ENCODE peak calls at places on chromosomes 12 and 14, in nine cellular contexts. G is psoas muscle, U is cardiac muscle cell, F is transverse colon, Z is Peyer's patch, O is dorsolateral prefrontal cortex, D is ovary, W is tibial nerve, L is fibroblast of lung. Q is an unnamed sample.

GRCh38 chr14:73237219-73237785 is at the start of gene PAPLN:
- DNase-seq in G (peak), U (peak), F (peak), Z (no peak), O (peak), D (peak), W (peak), L (peak), Q (no peak)

GRCh38 chr12:52023182-52023975 is 16.6 kb downstream of the TAMALIN start:
- DNase-seq in G (peak), U (peak), F (peak), Z (peak), O (peak), D (peak), W (peak), L (peak), Q (peak)

GRCh38 chr14:23186913-23187654 is 3.6 kb upstream of the SLC7A8 start:
- DNase-seq in G (no peak), U (peak), F (peak), Z (no peak), O (no peak), D (no peak), W (no peak), L (peak), Q (peak)

GRCh38 chr14:34241185-34241711 is 220.8 kb downstream of the SPTSSA start:
- DNase-seq in G (no peak), U (no peak), F (no peak), Z (no peak), O (no peak), D (no peak), W (no peak), L (no peak), Q (no peak)

GRCh38 chr12:94795520-94795919 is 145.2 kb upstream of the TMCC3 start:
- DNase-seq in G (peak), U (peak), F (no peak), Z (no peak), O (no peak), D (no peak), W (no peak), L (peak), Q (no peak)

GRCh38 chr14:65788876-65789859 is 376.6 kb downstream of the FUT8 start:
- DNase-seq in G (no peak), U (no peak), F (no peak), Z (no peak), O (no peak), D (no peak), W (no peak), L (no peak), Q (peak)

GRCh38 chr12:113980537-113981337 is 14.6 kb upstream of the RBM19 start:
- DNase-seq in G (no peak), U (peak), F (peak), Z (no peak), O (peak), D (no peak), W (no peak), L (peak), Q (peak)

GRCh38 chr14:74697976-74698375 is 14.9 kb downstream of the AREL1 start:
- DNase-seq in G (no peak), U (no peak), F (no peak), Z (no peak), O (no peak), D (no peak), W (no peak), L (peak), Q (no peak)

GRCh38 chr14:35898217-35898775 is 72.2 kb downstream of the BRMS1L start:
- DNase-seq in G (no peak), U (no peak), F (no peak), Z (no peak), O (peak), D (no peak), W (no peak), L (no peak), Q (peak)

GRCh38 chr14:59120931-59121330 is 67.5 kb upstream of the DAAM1 start:
- DNase-seq in G (no peak), U (no peak), F (no peak), Z (no peak), O (no peak), D (no peak), W (no peak), L (no peak), Q (no peak)

GRCh38 chr12:122980192-122981035 is at the start of gene ARL6IP4:
- DNase-seq in G (peak), U (peak), F (peak), Z (peak), O (peak), D (peak), W (peak), L (peak), Q (peak)

GRCh38 chr12:110813298-110813697 is 33.5 kb upstream of the CCDC63 start:
- DNase-seq in G (no peak), U (no peak), F (no peak), Z (no peak), O (no peak), D (no peak), W (no peak), L (no peak), Q (peak)

GRCh38 chr12:56208014-56208413 is 13.7 kb downstream of the RNF41 start:
- DNase-seq in G (no peak), U (no peak), F (no peak), Z (peak), O (no peak), D (no peak), W (no peak), L (no peak), Q (no peak)

GRCh38 chr12:101713059-101713682 is 15.7 kb downstream of the CHPT1 start:
- DNase-seq in G (no peak), U (no peak), F (peak), Z (no peak), O (no peak), D (peak), W (peak), L (no peak), Q (no peak)

GRCh38 chr12:120817559-120818330 is 86.4 kb downstream of the SPPL3 start:
- DNase-seq in G (no peak), U (no peak), F (no peak), Z (no peak), O (no peak), D (no peak), W (no peak), L (no peak), Q (no peak)

GRCh38 chr12:23895792-23896218 is 53.7 kb downstream of the SOX5 start:
- DNase-seq in G (no peak), U (no peak), F (no peak), Z (no peak), O (no peak), D (no peak), W (no peak), L (peak), Q (no peak)

GRCh38 chr12:93302331-93303229 is 75.1 kb upstream of the NUDT4 start:
- DNase-seq in G (no peak), U (peak), F (no peak), Z (no peak), O (no peak), D (no peak), W (no peak), L (peak), Q (no peak)

GRCh38 chr12:106078358-106079025 is 60.3 kb downstream of the NUAK1 start:
- DNase-seq in G (peak), U (peak), F (peak), Z (no peak), O (peak), D (no peak), W (no peak), L (peak), Q (no peak)

GRCh38 chr12:57151741-57152407 is 4.5 kb upstream of the LRP1-AS start:
- DNase-seq in G (peak), U (peak), F (no peak), Z (no peak), O (no peak), D (peak), W (peak), L (peak), Q (no peak)

GRCh38 chr12:3302406-3303041 is 188.5 kb upstream of the PRMT8 start:
- DNase-seq in G (no peak), U (no peak), F (no peak), Z (no peak), O (no peak), D (no peak), W (no peak), L (no peak), Q (no peak)

GRCh38 chr12:123707466-123707865 is 4.7 kb upstream of the ATP6V0A2 start:
- DNase-seq in G (no peak), U (no peak), F (no peak), Z (no peak), O (no peak), D (no peak), W (no peak), L (no peak), Q (no peak)

GRCh38 chr12:105214670-105215375 is 21.2 kb downstream of the APPL2 start:
- DNase-seq in G (no peak), U (peak), F (peak), Z (no peak), O (no peak), D (no peak), W (no peak), L (no peak), Q (no peak)

GRCh38 chr14:100488057-100488456 is 99.2 kb downstream of the BEGAIN start:
- DNase-seq in G (no peak), U (no peak), F (no peak), Z (no peak), O (no peak), D (no peak), W (no peak), L (no peak), Q (no peak)

GRCh38 chr14:73725116-73726024 is 11.2 kb upstream of the PNMA1 start:
- DNase-seq in G (peak), U (peak), F (no peak), Z (no peak), O (no peak), D (peak), W (no peak), L (peak), Q (no peak)

GRCh38 chr14:59424707-59425106 is 40.5 kb downstream of the GPR135 start:
- DNase-seq in G (peak), U (peak), F (no peak), Z (no peak), O (no peak), D (no peak), W (peak), L (no peak), Q (no peak)

GRCh38 chr12:43338848-43339526 is 213.0 kb downstream of the ADAMTS20 start:
- DNase-seq in G (no peak), U (peak), F (no peak), Z (no peak), O (no peak), D (no peak), W (no peak), L (peak), Q (peak)

GRCh38 chr12:45989277-45989856 is 1.0 kb downstream of the SCAF11 start:
- DNase-seq in G (no peak), U (no peak), F (no peak), Z (peak), O (no peak), D (no peak), W (no peak), L (no peak), Q (no peak)

DNA sequence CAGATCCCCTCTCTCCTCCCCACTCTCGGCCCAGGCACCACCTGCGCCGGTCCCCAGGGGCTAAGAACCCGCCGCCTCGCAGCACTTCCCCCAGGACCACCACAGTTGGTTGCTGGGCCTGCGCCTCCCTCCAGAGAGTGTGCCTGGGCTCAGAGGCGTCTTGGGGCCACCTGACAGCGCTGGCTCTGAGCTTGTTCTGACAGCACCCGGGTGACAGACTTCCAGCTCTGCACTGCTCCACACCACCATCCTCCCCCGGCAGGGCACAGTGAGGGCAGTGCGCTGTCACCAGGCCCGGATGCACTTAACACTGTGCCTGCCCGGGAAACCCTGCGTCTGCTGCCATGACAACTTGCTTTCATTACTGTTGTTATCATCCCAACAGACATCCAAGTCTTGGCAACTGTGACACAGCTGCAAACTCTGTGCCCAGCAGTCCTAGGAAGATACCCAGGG is 6.6 kb downstream of the BRF1 start:
- DNase-seq in G (no peak), U (peak), F (no peak), Z (peak), O (no peak), D (no peak), W (no peak), L (peak), Q (no peak)
- H3K27ac ChIP-seq in G (no peak), U (no peak), F (no peak), Z (no peak), O (no peak), D (no peak), W (no peak), L (no peak), Q (no peak)

GRCh38 chr12:76878045-76878898 is 547 bp downstream of the CSRP2 start:
- DNase-seq in G (peak), U (peak), F (no peak), Z (no peak), O (peak), D (peak), W (no peak), L (peak), Q (peak)
- TF ChIP-seq CTCF in G (no peak), U (peak), F (no peak), Z (no peak), O (no peak), D (no peak), W (no peak), L (no peak), Q (peak)

GRCh38 chr12:60169904-60170303 is 574.1 kb downstream of the SLC16A7 start:
- DNase-seq in G (no peak), U (peak), F (no peak), Z (no peak), O (no peak), D (no peak), W (no peak), L (peak), Q (no peak)

GRCh38 chr12:60174476-60174875 is 578.6 kb downstream of the SLC16A7 start:
- DNase-seq in G (no peak), U (peak), F (no peak), Z (no peak), O (no peak), D (no peak), W (no peak), L (peak), Q (no peak)

GRCh38 chr12:60173213-60174170 is 577.7 kb downstream of the SLC16A7 start:
- DNase-seq in G (no peak), U (no peak), F (no peak), Z (no peak), O (no peak), D (no peak), W (no peak), L (no peak), Q (peak)

GRCh38 chr12:60172696-60173095 is 576.9 kb downstream of the SLC16A7 start:
- DNase-seq in G (no peak), U (no peak), F (no peak), Z (no peak), O (no peak), D (no peak), W (no peak), L (no peak), Q (no peak)

DNA sequence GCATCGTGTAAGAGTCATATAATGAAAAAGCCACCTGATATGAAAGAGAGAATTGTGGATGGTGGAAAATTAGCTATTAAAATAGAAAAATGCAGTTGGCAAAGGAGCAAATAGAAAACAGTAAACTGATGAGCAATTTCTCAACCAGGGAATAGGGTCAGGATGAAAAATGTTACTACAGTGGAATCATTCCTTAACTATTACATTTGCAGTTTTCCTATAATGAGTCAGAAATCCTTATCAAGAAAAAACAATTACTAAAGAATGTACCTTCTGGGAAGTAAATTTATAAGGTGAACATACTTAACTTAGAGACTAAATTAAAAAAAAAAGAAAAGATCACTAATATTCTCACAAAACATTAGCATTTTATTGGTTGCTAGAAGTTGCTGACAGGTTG is 576.4 kb downstream of the SLC16A7 start:
- DNase-seq in G (no peak), U (peak), F (no peak), Z (no peak), O (no peak), D (no peak), W (no peak), L (peak), Q (no peak)
- H3K27ac ChIP-seq in G (no peak), U (no peak), F (no peak), Z (no peak), O (no peak), D (no peak), W (no peak), L (no peak), Q (no peak)

GRCh38 chr12:67647251-67647546 is 1.3 kb upstream of the DYRK2 start:
- DNase-seq in G (no peak), U (no peak), F (no peak), Z (no peak), O (peak), D (no peak), W (no peak), L (no peak), Q (no peak)

GRCh38 chr12:67649165-67650126 is 901 bp downstream of the DYRK2 start:
- DNase-seq in G (peak), U (no peak), F (peak), Z (peak), O (peak), D (peak), W (no peak), L (no peak), Q (peak)

GRCh38 chr12:67647547-67648305 is 819 bp upstream of the DYRK2 start:
- DNase-seq in G (peak), U (peak), F (peak), Z (peak), O (peak), D (peak), W (peak), L (peak), Q (peak)

GRCh38 chr12:67650127-67650495 is 1.6 kb downstream of the DYRK2 start:
- DNase-seq in G (peak), U (no peak), F (no peak), Z (no peak), O (peak), D (peak), W (no peak), L (no peak), Q (no peak)

DNA sequence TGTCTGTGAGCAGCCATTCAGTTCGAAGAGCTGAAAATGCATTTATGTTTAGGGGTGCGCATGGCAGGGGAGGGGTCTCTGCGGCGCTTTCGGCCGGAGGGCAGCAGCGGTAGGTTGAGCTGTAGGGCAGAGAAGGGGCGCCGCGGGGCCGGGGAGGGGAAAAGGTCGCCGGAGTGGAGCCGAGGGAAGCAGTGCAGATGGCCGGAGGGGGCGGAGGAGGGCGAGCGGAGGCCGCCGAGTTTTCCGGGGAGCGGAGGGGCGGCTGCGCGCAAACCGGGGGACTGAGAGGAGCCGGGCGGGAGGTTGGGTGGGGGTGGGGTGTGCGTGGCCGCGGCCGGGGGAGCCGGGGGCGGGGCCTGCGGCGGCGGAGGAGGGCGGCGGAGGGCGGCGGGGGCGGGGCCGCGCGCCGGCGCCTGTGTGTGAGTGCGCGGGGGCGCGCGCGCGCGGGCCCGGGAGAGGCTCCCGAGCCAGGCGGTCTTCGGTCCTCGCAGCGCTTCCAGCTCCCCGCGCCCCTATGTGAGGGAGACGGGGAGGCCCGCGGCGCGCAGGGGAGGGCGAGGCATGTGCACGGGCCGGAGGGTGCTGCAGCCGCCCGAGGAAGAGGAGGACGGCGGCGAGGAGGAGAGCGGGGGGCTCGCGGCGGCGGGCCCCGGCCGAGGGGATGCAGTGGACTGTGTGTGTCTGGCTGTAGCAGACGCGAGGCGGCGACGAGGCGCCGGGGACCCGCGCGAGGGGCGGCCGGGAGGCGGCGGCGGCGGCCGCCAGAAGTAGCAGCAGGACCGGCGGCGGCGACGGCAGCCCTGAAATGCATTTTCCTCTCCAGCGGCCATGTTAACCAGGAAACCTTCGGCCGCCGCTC is at the start of gene DYRK2:
- DNase-seq in G (peak), U (peak), F (peak), Z (peak), O (peak), D (peak), W (peak), L (peak), Q (peak)
- TF ChIP-seq CTCF in G (peak), U (no peak), F (no peak), Z (no peak), O (no peak), D (no peak), W (no peak), L (no peak), Q (peak)

GRCh38 chr14:93195316-93195999 is 10.3 kb downstream of the LYSET start:
- DNase-seq in G (no peak), U (no peak), F (no peak), Z (no peak), O (no peak), D (no peak), W (no peak), L (no peak), Q (no peak)
- H3K27ac ChIP-seq in G (peak), U (peak), F (peak), Z (no peak), O (no peak), D (no peak), W (no peak), L (no peak), Q (no peak)

Q was measured in WERI-Rb-1.